ENCODE peak calls at places on chromosomes 7 and 10, in six cellular contexts. H is posterior cingulate gyrus, E is Peyer's patch, X is AG09319, J is T-helper 1 cell, R is NCI-H524 treated with DMSO at 0.1 percent for 48 hours. N is an unnamed sample.

GRCh38 chr7:24851791-24852190 is 94.5 kb upstream of the GSDME start:
- DNase-seq in H (no peak), X (no peak), J (no peak), R (no peak), E (no peak), N (peak)

GRCh38 chr7:50314778-50315177 is 10.3 kb downstream of the IKZF1 start:
- DNase-seq in E (no peak), H (no peak), J (no peak), X (no peak), R (no peak), N (no peak)

GRCh38 chr10:29636178-29636577 is 1.4 kb upstream of the SVIL start:
- DNase-seq in X (no peak), R (no peak), H (no peak), J (no peak), E (no peak), N (no peak)

GRCh38 chr7:44213872-44214595 is 13.3 kb downstream of the YKT6 start:
- DNase-seq in X (no peak), J (no peak), H (no peak), R (peak), E (peak), N (no peak)

GRCh38 chr7:17109017-17109416 is 189.4 kb upstream of the AHR start:
- DNase-seq in X (no peak), H (no peak), R (no peak), J (no peak), E (no peak), N (peak)

GRCh38 chr10:124500767-124501166 is 39.1 kb downstream of the LHPP start:
- DNase-seq in H (no peak), E (no peak), R (no peak), X (no peak), J (no peak), N (no peak)

GRCh38 chr7:132402751-132403245 is 173.5 kb downstream of the PLXNA4 start:
- DNase-seq in X (no peak), R (no peak), H (no peak), J (no peak), E (no peak), N (no peak)

GRCh38 chr10:115004236-115004862 is 66.4 kb downstream of the TRUB1 start:
- DNase-seq in X (no peak), E (no peak), R (no peak), J (no peak), H (no peak), N (no peak)

GRCh38 chr7:4204530-4205165 is 477.4 kb upstream of the FOXK1 start:
- DNase-seq in X (no peak), E (no peak), H (no peak), R (no peak), J (no peak), N (no peak)

GRCh38 chr10:100890696-100891271 is 22.0 kb upstream of the SLF2 start:
- DNase-seq in R (no peak), J (no peak), E (no peak), X (peak), H (no peak), N (peak)

GRCh38 chr7:47435889-47436312 is 146.0 kb downstream of the TNS3 start:
- DNase-seq in R (peak), X (peak), H (peak), E (peak), J (no peak), N (peak)

GRCh38 chr10:118763202-118763988 is 8.6 kb upstream of the CACUL1 start:
- DNase-seq in R (peak), J (no peak), X (no peak), E (no peak), H (no peak), N (no peak)

GRCh38 chr7:96330193-96330592 is 8.3 kb upstream of the SLC25A13 start:
- DNase-seq in X (no peak), J (no peak), E (no peak), R (no peak), H (no peak), N (no peak)

GRCh38 chr10:16915308-16915707 is 98.1 kb upstream of the RSU1 start:
- DNase-seq in J (no peak), R (no peak), X (no peak), H (no peak), E (no peak), N (no peak)

GRCh38 chr10:71837085-71837827 is 13.8 kb downstream of the PSAP start:
- DNase-seq in J (no peak), E (no peak), H (no peak), R (no peak), X (no peak), N (no peak)

GRCh38 chr7:148286150-148286549 is 304.4 kb upstream of the C7orf33 start:
- DNase-seq in R (no peak), X (no peak), J (no peak), E (no peak), H (no peak), N (no peak)

GRCh38 chr7:18808026-18808425 is 309.4 kb downstream of the TWIST1 start:
- DNase-seq in E (no peak), H (no peak), J (no peak), X (no peak), R (no peak), N (no peak)

GRCh38 chr7:112462236-112462635 is 12.0 kb downstream of the IFRD1 start:
- DNase-seq in J (no peak), E (no peak), X (peak), H (no peak), R (no peak), N (no peak)

GRCh38 chr10:29522038-29522855 is 112.5 kb downstream of the SVIL start:
- DNase-seq in H (no peak), R (no peak), E (no peak), J (no peak), X (no peak), N (no peak)

GRCh38 chr10:86354761-86355540 is 11.6 kb downstream of the GRID1 start:
- DNase-seq in R (no peak), E (no peak), J (no peak), X (no peak), H (no peak), N (no peak)

GRCh38 chr7:148898845-148899474 is 14.9 kb upstream of the EZH2 start:
- DNase-seq in R (no peak), X (no peak), E (no peak), J (no peak), H (no peak), N (no peak)

GRCh38 chr7:38679419-38679818 is 48.2 kb upstream of the AMPH start:
- DNase-seq in H (no peak), E (no peak), J (no peak), R (no peak), X (no peak), N (no peak)

GRCh38 chr7:129824291-129825004 is 128.3 kb downstream of the UBE2H start:
- DNase-seq in E (no peak), X (no peak), H (no peak), R (no peak), J (no peak), N (no peak)

GRCh38 chr7:155619634-155620271 is 24.7 kb upstream of the RBM33 start:
- DNase-seq in J (no peak), R (no peak), E (no peak), H (no peak), X (no peak), N (no peak)

GRCh38 chr10:20240643-20241042 is 424.4 kb downstream of the PLXDC2 start:
- DNase-seq in X (no peak), E (no peak), J (no peak), H (no peak), R (no peak), N (no peak)

GRCh38 chr10:103473261-103473671 is 5.8 kb downstream of the CALHM3 start:
- DNase-seq in J (no peak), E (no peak), X (no peak), R (no peak), H (no peak), N (no peak)

GRCh38 chr10:115963848-115964247 is 309.2 kb downstream of the GFRA1 start:
- DNase-seq in H (no peak), X (no peak), E (no peak), J (no peak), R (peak), N (no peak)

GRCh38 chr7:64602518-64602917 is 39.6 kb upstream of the ZNF680 start:
- DNase-seq in R (no peak), E (no peak), J (no peak), X (no peak), H (no peak), N (no peak)

GRCh38 chr7:50542132-50542531 is 23.1 kb downstream of the DDC start:
- DNase-seq in X (no peak), H (no peak), J (no peak), E (no peak), R (no peak), N (no peak)

GRCh38 chr7:66189695-66190503 is 15.2 kb upstream of the TPST1 start:
- DNase-seq in E (no peak), R (no peak), J (no peak), X (no peak), H (no peak), N (no peak)

GRCh38 chr7:17144313-17144712 is 154.1 kb upstream of the AHR start:
- DNase-seq in X (no peak), R (no peak), J (peak), H (no peak), E (no peak), N (no peak)

GRCh38 chr7:69856991-69857390 is 258.7 kb downstream of the AUTS2 start:
- DNase-seq in H (no peak), X (no peak), R (no peak), J (no peak), E (no peak), N (no peak)

GRCh38 chr7:142771353-142771723 is 568 bp downstream of the PRSS2 start:
- DNase-seq in X (no peak), H (no peak), E (no peak), J (no peak), R (no peak), N (no peak)

N was measured in AG04450.